ENCODE peak calls at places on chromosomes 13 and 19, in four cellular contexts. One of them, this sample, is unnamed.

GRCh38 chr19:41172297-41173164 is 20.5 kb upstream of the CYP2S1 start:
- DNase-seq in neuronal stem cell: no peak
- DNase-seq in endothelial cell: no peak
- DNase-seq in PC-9: peak
- DNase-seq in this sample: no peak

GRCh38 chr19:3096267-3096901 is 2.2 kb downstream of the GNA11 start:
- DNase-seq in neuronal stem cell: no peak
- DNase-seq in endothelial cell: no peak
- DNase-seq in PC-9: no peak
- DNase-seq in this sample: no peak

GRCh38 chr19:16462757-16463250 is 9.0 kb downstream of the EPS15L1 start:
- DNase-seq in neuronal stem cell: no peak
- DNase-seq in endothelial cell: no peak
- DNase-seq in PC-9: peak
- DNase-seq in this sample: peak

GRCh38 chr19:5648464-5648863 is 25.6 kb downstream of the SAFB start:
- DNase-seq in neuronal stem cell: no peak
- DNase-seq in endothelial cell: no peak
- DNase-seq in PC-9: no peak
- DNase-seq in this sample: no peak

GRCh38 chr19:18999016-18999758 is 34.1 kb downstream of the SUGP2 start:
- DNase-seq in neuronal stem cell: no peak
- DNase-seq in endothelial cell: no peak
- DNase-seq in PC-9: peak
- DNase-seq in this sample: no peak

GRCh38 chr13:72643339-72643989 is 84.0 kb downstream of the MZT1 start:
- DNase-seq in neuronal stem cell: no peak
- DNase-seq in endothelial cell: peak
- DNase-seq in PC-9: peak
- DNase-seq in this sample: no peak

GRCh38 chr13:113794764-113795173 is 35.7 kb downstream of the TMEM255B start:
- DNase-seq in neuronal stem cell: no peak
- DNase-seq in endothelial cell: no peak
- DNase-seq in PC-9: no peak
- DNase-seq in this sample: no peak

GRCh38 chr13:48078251-48078656 is 16.6 kb downstream of the MED4 start:
- DNase-seq in neuronal stem cell: no peak
- DNase-seq in endothelial cell: no peak
- DNase-seq in PC-9: no peak
- DNase-seq in this sample: no peak

This sample was measured in right atrium auricular region.